ENCODE peak calls at places on chromosomes 7 and 10, in five cellular contexts. J is choroid plexus epithelial cell, A is GM12865, Z is astrocyte, S is upper lobe of right lung. F is an unnamed sample.

GRCh38 chr7:129906700-129907099 is 46.1 kb downstream of the UBE2H start:
- DNase-seq in Z (peak; percentile 87), A (no peak), J (no peak), S (no peak), F (peak; percentile 68)

GRCh38 chr10:99917963-99918825 is 91.6 kb downstream of the DNMBP start:
- DNase-seq in S (peak; percentile 66), J (peak; percentile 91), Z (peak; percentile 66), A (peak; percentile 23), F (no peak)

GRCh38 chr7:12670071-12670729 is 17.2 kb upstream of the ARL4A start:
- DNase-seq in Z (peak; percentile 77), A (no peak), J (peak; percentile 90), S (no peak), F (peak; percentile 43)

GRCh38 chr7:91416485-91416884 is 152.3 kb downstream of the FZD1 start:
- DNase-seq in Z (no peak), S (no peak), J (no peak), A (no peak), F (no peak)

GRCh38 chr7:8362723-8363369 is 70.6 kb upstream of the NXPH1 start:
- DNase-seq in A (no peak), S (no peak), Z (no peak), J (no peak), F (no peak)

GRCh38 chr7:84701524-84702306 is 485.1 kb downstream of the SEMA3D start:
- DNase-seq in S (no peak), Z (peak; percentile 99), A (no peak), J (peak; percentile 96), F (peak; percentile 98)

GRCh38 chr7:26688936-26689506 is 175.4 kb downstream of the SKAP2 start:
- DNase-seq in A (peak; percentile 59), Z (no peak), J (no peak), S (no peak), F (no peak)

GRCh38 chr10:6056411-6057135 is 5.6 kb downstream of the IL2RA start:
- DNase-seq in Z (no peak), S (no peak), J (no peak), A (no peak), F (no peak)

GRCh38 chr7:64494912-64495461 is 67.9 kb downstream of the ZNF680 start:
- DNase-seq in S (no peak), Z (no peak), J (no peak), A (no peak), F (no peak)

GRCh38 chr10:99530108-99531025 is 2.4 kb upstream of the NKX2-3 start:
- DNase-seq in J (no peak), A (no peak), Z (no peak), S (no peak), F (no peak)

GRCh38 chr10:118595598-118596425 is at the start of gene PRLHR:
- DNase-seq in Z (peak; percentile 10), A (no peak), S (no peak), J (peak; percentile 32), F (no peak)

GRCh38 chr7:66269978-66270377 is 64.8 kb downstream of the TPST1 start:
- DNase-seq in Z (no peak), J (no peak), A (no peak), S (no peak), F (no peak)

GRCh38 chr10:73168486-73168844 is 546 bp downstream of the FAM149B1 start:
- DNase-seq in J (no peak), A (no peak), Z (no peak), S (no peak), F (peak; percentile 28)

GRCh38 chr7:84337386-84337785 is 142.8 kb upstream of the SEMA3A start:
- DNase-seq in J (peak; percentile 74), A (no peak), Z (peak; percentile 88), S (no peak), F (no peak)

GRCh38 chr7:105218215-105218614 is 170.5 kb downstream of the SRPK2 start:
- DNase-seq in S (no peak), J (no peak), A (no peak), Z (peak; percentile 27), F (peak; percentile 17)

GRCh38 chr7:11163220-11163619 is 189.5 kb downstream of the PHF14 start:
- DNase-seq in A (no peak), Z (no peak), J (no peak), S (no peak), F (no peak)

GRCh38 chr10:33273295-33274002 is 61.0 kb downstream of the NRP1 start:
- DNase-seq in A (no peak), S (peak; percentile 91), Z (peak; percentile 94), J (peak; percentile 91), F (peak; percentile 88)

GRCh38 chr7:17772581-17773288 is 167.6 kb downstream of the SNX13 start:
- DNase-seq in Z (no peak), J (peak; percentile 6), S (no peak), A (peak; percentile 4), F (no peak)

DNA sequence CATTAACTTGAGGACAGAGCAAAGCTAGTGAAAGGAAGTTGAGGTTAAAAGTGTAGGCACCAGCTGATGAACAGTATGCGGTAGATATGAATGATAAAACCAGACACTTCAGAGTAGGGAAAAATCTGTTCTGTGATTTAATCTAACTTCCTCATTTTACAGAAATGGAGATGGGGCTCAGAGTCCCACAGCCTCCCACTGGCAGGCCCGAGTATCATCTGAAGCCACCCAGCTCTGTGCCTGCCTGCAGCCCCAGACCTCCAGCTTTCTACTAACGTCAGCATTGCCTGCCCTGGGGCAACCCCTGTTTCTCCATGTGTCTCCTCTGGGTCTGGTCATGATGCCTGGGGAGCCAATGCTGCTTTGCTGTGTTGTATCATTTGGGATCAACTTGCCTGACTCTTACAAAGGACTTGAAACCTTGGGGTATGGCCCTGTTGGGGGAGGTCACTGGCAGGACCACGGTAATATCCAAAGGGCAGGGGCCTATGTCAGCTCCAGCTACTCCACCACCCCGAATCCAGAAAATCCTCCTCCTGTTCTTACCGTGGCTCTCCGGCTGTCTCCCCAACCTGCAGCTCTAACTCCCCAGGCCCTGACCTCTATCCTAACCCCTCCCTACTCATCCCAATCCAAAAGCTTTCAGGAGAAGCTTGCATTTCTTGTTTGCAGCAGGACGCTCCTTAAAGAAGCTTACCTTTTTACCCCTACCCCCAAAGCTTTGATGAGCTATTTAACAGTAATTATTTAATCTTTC is 56.2 kb upstream of the NPY start:
- DNase-seq in A (peak; percentile 37), J (no peak), Z (no peak), S (no peak), F (no peak)
- TF ChIP-seq CTCF in A (peak; percentile 4), J (no peak), Z (no peak), S (no peak), F (no peak)

GRCh38 chr10:77518258-77518909 is 119.2 kb downstream of the KCNMA1 start:
- DNase-seq in Z (no peak), S (no peak), A (no peak), J (no peak), F (no peak)
- H3K4me3 ChIP-seq in Z (no peak overlapping the region), S (no peak overlapping the region), A (no peak overlapping the region), J (no peak overlapping the region), F (no peak overlapping the region)

GRCh38 chr7:30472081-30472770 is 6.4 kb downstream of the NOD1 start:
- DNase-seq in A (no peak), Z (no peak), J (no peak), S (no peak), F (no peak)
- TF ChIP-seq CTCF in A (no peak), Z (no peak), J (no peak), S (no peak), F (no peak)

DNA sequence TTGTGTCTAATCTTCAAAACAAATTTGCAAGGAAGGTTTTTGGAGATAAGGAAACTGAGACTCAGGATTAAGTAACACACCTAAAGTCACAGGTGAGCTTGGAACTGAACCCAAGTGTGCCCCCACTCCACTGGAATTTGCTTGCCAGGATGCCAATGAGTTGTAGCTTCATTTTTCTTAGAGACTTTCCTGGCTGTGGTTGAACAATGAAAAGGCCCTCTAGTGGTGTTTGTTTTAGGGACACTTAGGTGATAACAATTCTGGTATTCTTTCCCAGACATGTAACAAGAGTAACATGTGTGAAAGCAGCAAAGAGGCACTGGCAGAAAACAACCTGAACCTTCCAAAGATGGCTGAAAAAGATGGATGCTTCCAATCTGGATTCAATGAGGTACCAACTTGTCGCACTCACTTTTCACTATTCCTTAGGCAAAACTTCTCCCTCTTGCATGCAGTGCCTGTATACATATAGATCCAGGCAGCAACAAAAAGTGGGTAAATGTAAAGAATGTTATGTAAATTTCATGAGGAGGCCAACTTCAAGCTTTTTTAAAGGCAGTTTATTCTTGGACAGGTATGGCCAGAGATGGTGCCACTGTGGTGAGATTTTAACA is 1.5 kb downstream of the IL6 start:
- DNase-seq in S (no peak), Z (peak; percentile 50), J (peak; percentile 68), A (peak; percentile 37), F (no peak)
- H3K4me3 ChIP-seq in S (peak overlapping the region; percentile 51), Z (peak overlapping the region; percentile 66), J (no peak overlapping the region), A (no peak overlapping the region), F (no peak overlapping the region)

F was measured in retinal pigment epithelial cell.